ENCODE peak calls at places on chromosomes 6 and 20, in five cellular contexts. I, W, Q, G and J are unnamed samples.

GRCh38 chr6:13005994-13006393 is 289.4 kb downstream of the PHACTR1 start:
- DNase-seq in I (no peak), W (peak; percentile 19), Q (no peak), G (no peak), J (no peak)

GRCh38 chr6:161631676-161632194 is 357.9 kb upstream of the AGPAT4 start:
- DNase-seq in I (no peak), W (no peak), Q (peak; percentile 86), G (peak; percentile 89), J (no peak)

GRCh38 chr6:131963063-131963462 is 11.9 kb upstream of the CCN2 start:
- DNase-seq in I (no peak), W (no peak), Q (no peak), G (no peak), J (no peak)

GRCh38 chr6:148548065-148548748 is 198.6 kb upstream of the UST start:
- DNase-seq in I (no peak), W (no peak), Q (peak; percentile 88), G (peak; percentile 26), J (peak; percentile 74)

GRCh38 chr20:51767867-51768758 is at the start of gene ATP9A:
- DNase-seq in I (peak; percentile 51), W (peak; percentile 42), Q (peak; percentile 47), G (peak; percentile 68), J (peak; percentile 76)

GRCh38 chr6:108953681-108954080 is 105.5 kb downstream of the ARMC2 start:
- DNase-seq in I (no peak), W (no peak), Q (no peak), G (peak; percentile 32), J (no peak)

GRCh38 chr6:104930939-104931338 is 26.0 kb upstream of the LIN28B start:
- DNase-seq in I (no peak), W (no peak), Q (no peak), G (no peak), J (no peak)

GRCh38 chr6:36783603-36784378 is 55.5 kb downstream of the CPNE5 start:
- DNase-seq in I (no peak), W (no peak), Q (peak; percentile 18), G (no peak), J (no peak)

GRCh38 chr6:144190593-144190992 is 40.3 kb downstream of the STX11 start:
- DNase-seq in I (peak; percentile 59), W (no peak), Q (peak; percentile 40), G (no peak), J (no peak)

GRCh38 chr20:62776692-62777527 is 19.4 kb upstream of the MRGBP start:
- DNase-seq in I (no peak), W (no peak), Q (peak; percentile 39), G (no peak), J (no peak)

GRCh38 chr6:127566671-127567070 is 10.3 kb upstream of the C6orf58 start:
- DNase-seq in I (no peak), W (no peak), Q (peak; percentile 15), G (peak; percentile 63), J (no peak)

GRCh38 chr6:81977488-81977887 is 225.0 kb upstream of the TENT5A start:
- DNase-seq in I (no peak), W (no peak), Q (peak; percentile 70), G (peak; percentile 36), J (no peak)

GRCh38 chr6:148164645-148165044 is 178.0 kb upstream of the SASH1 start:
- DNase-seq in I (no peak), W (no peak), Q (no peak), G (no peak), J (no peak)

GRCh38 chr20:41398408-41398807 is 31.8 kb upstream of the EMILIN3 start:
- DNase-seq in I (no peak), W (no peak), Q (no peak), G (peak; percentile 76), J (peak; percentile 80)

GRCh38 chr6:144530118-144530517 is 245.0 kb downstream of the UTRN start:
- DNase-seq in I (no peak), W (no peak), Q (no peak), G (no peak), J (no peak)

GRCh38 chr6:31586596-31586995 is 519 bp downstream of the LST1 start:
- DNase-seq in I (no peak), W (no peak), Q (no peak), G (no peak), J (no peak)

GRCh38 chr20:647479-648019 is 5.5 kb downstream of the SRXN1 start:
- DNase-seq in I (no peak), W (no peak), Q (no peak), G (no peak), J (no peak)

GRCh38 chr6:124298682-124299081 is 495.0 kb downstream of the NKAIN2 start:
- DNase-seq in I (no peak), W (peak; percentile 2), Q (no peak), G (no peak), J (no peak)

GRCh38 chr6:143579703-143580102 is 68.2 kb upstream of the FUCA2 start:
- DNase-seq in I (peak; percentile 74), W (no peak), Q (peak; percentile 93), G (peak; percentile 83), J (peak; percentile 36)

GRCh38 chr6:127481628-127482027 is 22.4 kb upstream of the KIAA0408 start:
- DNase-seq in I (no peak), W (no peak), Q (peak; percentile 71), G (no peak), J (no peak)

GRCh38 chr6:140062042-140063041 is 687.9 kb upstream of the CITED2 start:
- DNase-seq in I (no peak), W (no peak), Q (peak; percentile 98), G (peak; percentile 95), J (peak; percentile 77)

GRCh38 chr6:89454300-89454699 is 21.3 kb downstream of the ANKRD6 start:
- DNase-seq in I (no peak), W (no peak), Q (no peak), G (no peak), J (no peak)

GRCh38 chr20:49394264-49394663 is 88.2 kb downstream of the KCNB1 start:
- DNase-seq in I (peak; percentile 62), W (no peak), Q (peak; percentile 48), G (no peak), J (peak; percentile 19)

GRCh38 chr6:35292494-35292893 is 5.1 kb upstream of the DEF6 start:
- DNase-seq in I (no peak), W (no peak), Q (no peak), G (no peak), J (no peak)

GRCh38 chr20:54573838-54574237 is 98.4 kb downstream of the DOK5 start:
- DNase-seq in I (no peak), W (no peak), Q (no peak), G (no peak), J (peak; percentile 71)

GRCh38 chr6:36727491-36728021 is 29.9 kb downstream of the RAB44 start:
- DNase-seq in I (peak; percentile 16), W (no peak), Q (peak; percentile 54), G (no peak), J (no peak)

GRCh38 chr20:14757728-14758127 is 420.3 kb upstream of the FLRT3 start:
- DNase-seq in I (no peak), W (no peak), Q (no peak), G (no peak), J (no peak)

GRCh38 chr6:130895516-130895915 is 68.3 kb downstream of the SMLR1 start:
- DNase-seq in I (no peak), W (no peak), Q (peak; percentile 4), G (no peak), J (no peak)

GRCh38 chr6:11525468-11526155 is 11.9 kb upstream of the TMEM170B start:
- DNase-seq in I (peak; percentile 53), W (no peak), Q (peak; percentile 77), G (peak; percentile 90), J (peak; percentile 35)

GRCh38 chr6:89562114-89562815 is 76.3 kb downstream of the LYRM2 start:
- DNase-seq in I (no peak), W (no peak), Q (no peak), G (no peak), J (peak; percentile 29)

GRCh38 chr6:39902786-39903465 is 31.3 kb downstream of the MOCS1 start:
- DNase-seq in I (no peak), W (no peak), Q (no peak), G (no peak), J (no peak)

GRCh38 chr6:54267798-54268197 is 40.4 kb upstream of the TINAG start:
- DNase-seq in I (no peak), W (no peak), Q (peak; percentile 52), G (peak; percentile 55), J (no peak)

GRCh38 chr6:45900808-45901752 is 114.6 kb downstream of the CLIC5 start:
- DNase-seq in I (no peak), W (no peak), Q (peak; percentile 50), G (peak; percentile 82), J (no peak)

GRCh38 chr6:152117156-152118129 is 310.0 kb downstream of the ESR1 start:
- DNase-seq in I (no peak), W (no peak), Q (no peak), G (peak; percentile 78), J (no peak)

GRCh38 chr20:32483351-32484220 is 101.5 kb downstream of the NOL4L start:
- DNase-seq in I (peak; percentile 71), W (peak; percentile 79), Q (peak; percentile 89), G (peak; percentile 84), J (peak; percentile 85)